ENCODE peak calls at places on chromosomes 4 and X, in eight cellular contexts. C is GM23248, J is HCT116, W is PC-3, K is GM23338, I is OCI-LY7, Q is hepatocyte, N is PC-9. Y is an unnamed sample.

GRCh38 chr4:116055857-116056827 is 942.7 kb upstream of the NDST4 start:
- DNase-seq in C (peak; percentile 34), J (peak; percentile 22), W (peak; percentile 49), K (peak; percentile 35), I (peak; percentile 8), Q (peak; percentile 17), N (no peak), Y (peak; percentile 42)

GRCh38 chrX:140765043-140765784 is 55.7 kb downstream of the LINC00632 start:
- DNase-seq in C (peak; percentile 70), J (no peak), W (peak; percentile 46), K (peak; percentile 15), I (no peak), Q (peak; percentile 35), N (no peak), Y (no peak)

GRCh38 chr4:74320559-74321118 is 12.4 kb downstream of the EPGN start:
- DNase-seq in C (peak; percentile 73), J (peak; percentile 98), W (peak; percentile 95), K (peak; percentile 90), I (peak; percentile 45), Q (peak; percentile 82), N (peak; percentile 91), Y (peak; percentile 94)

GRCh38 chr4:30721353-30722091 is 1.4 kb downstream of the PCDH7 start:
- DNase-seq in C (peak; percentile 37), J (no peak), W (peak; percentile 14), K (peak; percentile 52), I (no peak), Q (peak; percentile 80), N (peak; percentile 60), Y (no peak)

GRCh38 chr4:25290490-25291067 is 22.0 kb upstream of the ZCCHC4 start:
- DNase-seq in C (no peak), J (no peak), W (no peak), K (peak; percentile 40), I (no peak), Q (peak; percentile 54), N (no peak), Y (no peak)

GRCh38 chr4:172163215-172163614 is 350.0 kb downstream of the GALNTL6 start:
- DNase-seq in C (no peak), J (no peak), W (no peak), K (no peak), I (no peak), Q (no peak), N (no peak), Y (no peak)

GRCh38 chrX:9144643-9145290 is 110.8 kb upstream of the FAM9B start:
- DNase-seq in C (peak; percentile 51), J (no peak), W (no peak), K (no peak), I (no peak), Q (no peak), N (no peak), Y (no peak)

GRCh38 chr4:33357121-33357520 is 2637.0 kb downstream of the PCDH7 start:
- DNase-seq in C (no peak), J (no peak), W (no peak), K (no peak), I (no peak), Q (no peak), N (no peak), Y (no peak)

GRCh38 chr4:40924096-40924792 is 174.5 kb downstream of the NSUN7 start:
- DNase-seq in C (peak; percentile 80), J (peak; percentile 32), W (peak; percentile 59), K (peak; percentile 75), I (peak; percentile 74), Q (peak; percentile 58), N (no peak), Y (peak; percentile 58)

GRCh38 chr4:94298725-94299252 is 43.8 kb downstream of the HPGDS start:
- DNase-seq in C (no peak), J (no peak), W (no peak), K (no peak), I (no peak), Q (peak; percentile 46), N (no peak), Y (no peak)
- H3K9me2 ChIP-seq in C (no peaks in the 10 kb centered on the region), J (no peaks in the 10 kb centered on the region), W (no peaks in the 10 kb centered on the region), K (no peaks in the 10 kb centered on the region), I (no peaks in the 10 kb centered on the region), Q (no peaks in the 10 kb centered on the region), N (no peaks in the 10 kb centered on the region), Y (no peaks in the 10 kb centered on the region)

DNA sequence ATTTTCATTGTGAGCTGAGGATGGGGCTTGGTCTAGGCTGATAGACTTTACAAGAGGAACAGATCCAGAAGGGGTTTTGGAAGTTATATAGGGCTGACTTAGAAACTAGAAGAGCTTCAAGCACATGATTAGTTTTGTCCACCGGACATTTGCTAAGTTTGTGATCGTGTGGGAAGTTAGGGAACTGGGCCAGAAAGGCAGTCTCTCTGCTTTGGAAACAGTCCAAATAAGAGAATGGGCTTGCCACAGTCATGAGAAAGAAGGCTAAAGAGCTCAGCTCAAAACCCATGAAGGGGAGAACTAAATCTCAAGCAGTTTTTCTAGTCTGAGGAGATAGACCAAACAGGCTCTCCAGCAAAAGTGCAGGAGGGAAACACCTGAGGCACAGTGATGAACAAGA is 67.8 kb downstream of the ZNF674 start:
- DNase-seq in C (peak; percentile 2), J (no peak), W (no peak), K (no peak), I (no peak), Q (no peak), N (no peak), Y (no peak)
- H3K9me2 ChIP-seq in C (no peaks in the 10 kb centered on the region), J (no peaks in the 10 kb centered on the region), W (no peaks in the 10 kb centered on the region), K (no peaks in the 10 kb centered on the region), I (no peaks in the 10 kb centered on the region), Q (no peaks in the 10 kb centered on the region), N (no peaks in the 10 kb centered on the region), Y (no peaks in the 10 kb centered on the region)

GRCh38 chr4:175561691-175562090 is 250.4 kb downstream of the GPM6A start:
- DNase-seq in C (no peak), J (no peak), W (no peak), K (no peak), I (no peak), Q (no peak), N (no peak), Y (no peak)
- H3K9me2 ChIP-seq in C (no peaks in the 10 kb centered on the region), J (no peaks in the 10 kb centered on the region), W (no peaks in the 10 kb centered on the region), K (no peaks in the 10 kb centered on the region), I (no peaks in the 10 kb centered on the region), Q (no peaks in the 10 kb centered on the region), N (no peaks in the 10 kb centered on the region), Y (no peaks in the 10 kb centered on the region)

GRCh38 chr4:155608231-155608885 is 58.3 kb upstream of the GUCY1A1 start:
- DNase-seq in C (peak; percentile 44), J (no peak), W (no peak), K (no peak), I (no peak), Q (no peak), N (no peak), Y (peak; percentile 36)
- H3K9me2 ChIP-seq in C (no peaks in the 10 kb centered on the region), J (no peaks in the 10 kb centered on the region), W (no peaks in the 10 kb centered on the region), K (no peaks in the 10 kb centered on the region), I (no peaks in the 10 kb centered on the region), Q (no peaks in the 10 kb centered on the region), N (no peaks in the 10 kb centered on the region), Y (no peaks in the 10 kb centered on the region)

GRCh38 chr4:87811977-87812376 is 12.6 kb downstream of the IBSP start:
- DNase-seq in C (no peak), J (no peak), W (peak; percentile 3), K (no peak), I (no peak), Q (no peak), N (no peak), Y (no peak)
- H3K9me2 ChIP-seq in C (no peaks in the 10 kb centered on the region), J (no peaks in the 10 kb centered on the region), W (no peaks in the 10 kb centered on the region), K (no peaks in the 10 kb centered on the region), I (no peaks in the 10 kb centered on the region), Q (no peaks in the 10 kb centered on the region), N (no peaks in the 10 kb centered on the region), Y (no peaks in the 10 kb centered on the region)

DNA sequence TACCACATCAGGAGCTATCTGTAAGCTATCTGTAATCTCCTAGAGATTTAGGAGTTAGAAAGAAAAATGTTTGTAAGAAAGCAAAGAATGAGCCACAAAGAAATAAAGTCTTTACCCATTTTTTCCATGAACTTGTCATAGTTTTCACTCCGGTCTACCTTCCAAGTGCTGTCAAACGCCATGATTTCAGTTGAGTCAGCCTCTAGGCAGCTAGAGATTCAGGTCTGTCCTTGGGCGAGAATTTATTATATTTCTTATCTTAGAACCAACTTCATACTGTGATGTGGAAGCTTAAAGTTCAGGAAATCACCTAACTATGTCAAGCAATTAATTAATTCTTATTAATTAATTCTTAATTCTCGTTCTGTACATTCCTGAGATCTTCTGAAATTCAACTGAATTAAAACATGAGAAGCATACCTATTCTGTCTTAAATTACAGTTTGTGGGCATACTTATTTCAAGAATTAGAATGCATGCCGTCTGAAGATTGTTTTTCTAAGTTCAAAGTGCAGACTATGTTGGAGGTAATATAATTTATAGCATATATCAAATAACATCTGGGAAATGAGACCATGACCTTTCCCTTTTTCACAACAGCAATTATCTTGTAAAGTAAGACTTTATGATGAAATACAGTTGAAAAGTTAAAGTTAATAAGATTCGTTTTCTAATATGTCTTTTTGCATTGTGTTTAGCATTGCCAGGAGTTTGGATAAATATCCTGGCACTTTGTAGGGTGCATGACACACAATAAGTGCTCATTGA is at the start of gene FABP2:
- DNase-seq in C (no peak), J (no peak), W (no peak), K (no peak), I (no peak), Q (peak; percentile 23), N (no peak), Y (no peak)
- H3K9me2 ChIP-seq in C (no peaks in the 10 kb centered on the region), J (no peaks in the 10 kb centered on the region), W (no peaks in the 10 kb centered on the region), K (no peaks in the 10 kb centered on the region), I (no peaks in the 10 kb centered on the region), Q (no peaks in the 10 kb centered on the region), N (no peaks in the 10 kb centered on the region), Y (no peaks in the 10 kb centered on the region)

GRCh38 chrX:45261005-45261404 is 60.3 kb upstream of the DIPK2B start:
- DNase-seq in C (no peak), J (no peak), W (no peak), K (peak; percentile 4), I (no peak), Q (no peak), N (no peak), Y (no peak)
- H3K9me2 ChIP-seq in C (no peaks in the 10 kb centered on the region), J (no peaks in the 10 kb centered on the region), W (no peaks in the 10 kb centered on the region), K (no peaks in the 10 kb centered on the region), I (no peaks in the 10 kb centered on the region), Q (no peaks in the 10 kb centered on the region), N (no peaks in the 10 kb centered on the region), Y (no peaks in the 10 kb centered on the region)

DNA sequence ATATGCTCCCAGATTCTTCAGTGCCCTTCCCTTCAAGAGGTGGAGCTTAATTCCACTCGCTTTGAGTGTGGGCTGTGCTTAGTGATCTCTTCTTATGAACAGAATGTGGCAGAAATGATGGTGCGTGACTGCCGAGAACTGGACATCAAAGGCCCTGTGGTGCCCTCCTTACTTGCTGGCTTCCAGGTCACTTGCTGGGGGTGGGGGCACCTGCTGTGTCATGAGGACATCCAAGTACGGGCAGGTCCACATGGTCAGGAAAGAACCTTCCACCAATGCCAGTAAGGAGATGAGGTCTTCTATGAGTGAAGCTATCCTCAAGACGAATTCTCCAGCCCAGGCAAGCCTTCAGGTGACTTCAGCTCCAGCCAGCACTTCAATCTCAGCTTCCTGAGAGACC is 95.8 kb downstream of the FAM53A start:
- DNase-seq in C (no peak), J (no peak), W (no peak), K (no peak), I (no peak), Q (no peak), N (no peak), Y (no peak)
- H3K9me2 ChIP-seq in C (no peaks in the 10 kb centered on the region), J (no peaks in the 10 kb centered on the region), W (no peaks in the 10 kb centered on the region), K (no peaks in the 10 kb centered on the region), I (no peaks in the 10 kb centered on the region), Q (no peaks in the 10 kb centered on the region), N (no peaks in the 10 kb centered on the region), Y (no peaks in the 10 kb centered on the region)

Y was measured in MM.1S.